ENCODE peak calls at places on chromosomes 16 and 17, in four cellular contexts. C is fibroblast of mammary gland; G is KBM-7; U is stimulated activated CD8-positive, alpha-beta memory T cell treated with anti-CD3 and anti-CD28 coated beads, Interleukin-2, amount 100 ng/mL, for 48 hours. F is an unnamed sample.

GRCh38 chr16:4369006-4369766 is 2.5 kb upstream of the VASN start:
- DNase-seq in C (peak), G (no peak), U (no peak), F (no peak)

GRCh38 chr16:83814654-83814985 is 6.8 kb downstream of the HSBP1 start:
- DNase-seq in C (no peak), G (no peak), U (no peak), F (no peak)

GRCh38 chr16:31695667-31696066 is 168.0 kb downstream of the AHSP start:
- DNase-seq in C (no peak), G (peak), U (no peak), F (no peak)

GRCh38 chr17:78226752-78227454 is 4.5 kb upstream of the TMEM235 start:
- DNase-seq in C (no peak), G (peak), U (no peak), F (peak)

GRCh38 chr16:49337814-49338350 is 35.7 kb upstream of the C16orf78 start:
- DNase-seq in C (no peak), G (no peak), U (no peak), F (no peak)

GRCh38 chr16:57955572-57955971 is 15.4 kb downstream of the CNGB1 start:
- DNase-seq in C (no peak), G (no peak), U (no peak), F (no peak)

GRCh38 chr17:2347805-2348685 is 10.7 kb downstream of the SGSM2 start:
- DNase-seq in C (peak), G (no peak), U (no peak), F (peak)

GRCh38 chr17:2299136-2299535 is 4.4 kb downstream of the SMG6 start:
- DNase-seq in C (no peak), G (no peak), U (no peak), F (no peak)

GRCh38 chr16:4767872-4768548 is 1.0 kb upstream of the ZNF500 start:
- DNase-seq in C (peak), G (no peak), U (no peak), F (peak)

GRCh38 chr17:48160177-48160967 is 52.8 kb downstream of the SNX11 start:
- DNase-seq in C (no peak), G (no peak), U (no peak), F (peak)

GRCh38 chr16:89695875-89696597 is 5.5 kb downstream of the SPATA2L start:
- DNase-seq in C (no peak), G (no peak), U (no peak), F (no peak)

GRCh38 chr17:65228734-65229390 is 91.7 kb downstream of the RGS9 start:
- DNase-seq in C (peak), G (peak), U (no peak), F (no peak)

GRCh38 chr17:64718058-64718457 is 56.0 kb upstream of the SMURF2 start:
- DNase-seq in C (no peak), G (no peak), U (no peak), F (no peak)

GRCh38 chr17:27473748-27474609 is 17.7 kb downstream of the KSR1 start:
- DNase-seq in C (no peak), G (peak), U (peak), F (no peak)

GRCh38 chr17:40825596-40825995 is 3.2 kb upstream of the KRT10 start:
- DNase-seq in C (no peak), G (no peak), U (no peak), F (no peak)

GRCh38 chr16:15796885-15797284 is 59.9 kb downstream of the MYH11 start:
- DNase-seq in C (no peak), G (no peak), U (no peak), F (no peak)

GRCh38 chr17:78817123-78817522 is 23.5 kb downstream of the USP36 start:
- DNase-seq in C (no peak), G (peak), U (no peak), F (no peak)

GRCh38 chr16:46720619-46721018 is 27.5 kb downstream of the MYLK3 start:
- DNase-seq in C (no peak), G (no peak), U (no peak), F (no peak)

GRCh38 chr17:58911741-58912343 is 156.2 kb downstream of the PPM1E start:
- DNase-seq in C (peak), G (peak), U (no peak), F (no peak)

GRCh38 chr16:88133507-88133843 is 182.2 kb downstream of the BANP start:
- DNase-seq in C (no peak), G (no peak), U (no peak), F (no peak)

GRCh38 chr17:12896386-12896785 is 107.1 kb downstream of the ARHGAP44 start:
- DNase-seq in C (no peak), G (no peak), U (no peak), F (no peak)

GRCh38 chr17:48002920-48003685 is 32.2 kb downstream of the CDK5RAP3 start:
- DNase-seq in C (no peak), G (no peak), U (no peak), F (no peak)

GRCh38 chr16:59044616-59045015 is 310.5 kb upstream of the GOT2 start:
- DNase-seq in C (peak), G (no peak), U (no peak), F (no peak)

GRCh38 chr17:9080296-9080914 is 59.1 kb downstream of the NTN1 start:
- DNase-seq in C (no peak), G (no peak), U (no peak), F (no peak)

GRCh38 chr17:61064087-61064951 is 335.3 kb upstream of the TBX2 start:
- DNase-seq in C (no peak), G (no peak), U (no peak), F (no peak)

GRCh38 chr17:68460715-68461114 is 3.4 kb upstream of the WIPI1 start:
- DNase-seq in C (no peak), G (no peak), U (no peak), F (no peak)

GRCh38 chr16:13897806-13898205 is 22.1 kb upstream of the ERCC4 start:
- DNase-seq in C (no peak), G (no peak), U (no peak), F (no peak)

GRCh38 chr16:52671560-52671959 is 124.6 kb upstream of the TOX3 start:
- DNase-seq in C (no peak), G (no peak), U (no peak), F (no peak)

GRCh38 chr17:58991718-58992331 is 114.9 kb downstream of the TRIM37 start:
- DNase-seq in C (no peak), G (no peak), U (no peak), F (peak)

GRCh38 chr17:75496005-75496404 is 19.3 kb downstream of the CASKIN2 start:
- DNase-seq in C (no peak), G (no peak), U (no peak), F (no peak)

GRCh38 chr17:75927286-75927922 is 13.4 kb downstream of the FBF1 start:
- DNase-seq in C (peak), G (peak), U (no peak), F (peak)

GRCh38 chr17:43774304-43775250 is 4.2 kb downstream of the DUSP3 start:
- DNase-seq in C (no peak), G (no peak), U (no peak), F (no peak)

GRCh38 chr17:79706931-79707382 is 23.8 kb upstream of the ENPP7 start:
- DNase-seq in C (peak), G (no peak), U (no peak), F (no peak)

GRCh38 chr16:60142991-60143705 is 1409.0 kb upstream of the GOT2 start:
- DNase-seq in C (no peak), G (no peak), U (no peak), F (no peak)

GRCh38 chr17:70369296-70369855 is 200.0 kb downstream of the KCNJ2 start:
- DNase-seq in C (no peak), G (no peak), U (no peak), F (no peak)